ENCODE peak calls at places on chromosomes 13 and 19, in seven cellular contexts. One of them, this sample, is unnamed.

GRCh38 chr19:19402656-19403372 is 2.7 kb upstream of the GATAD2A start:
- DNase-seq in AG08396: no peak
- DNase-seq in amniotic stem cell: no peak
- DNase-seq in NCI-H2081: no peak
- DNase-seq in thoracic aorta: no peak
- DNase-seq in NCI-H1105 treated with DMSO at 0.1 percent for 48 hours: no peak
- DNase-seq in stimulated activated CD4-positive, alpha-beta T cell treated with anti-CD3 and anti-CD28 coated beads, TNF-alpha, amount 100 ng/mL, for 4 hours: no peak
- DNase-seq in this sample: no peak

GRCh38 chr13:80894930-80895329 is 554.0 kb upstream of the SPRY2 start:
- DNase-seq in AG08396: no peak
- DNase-seq in amniotic stem cell: no peak
- DNase-seq in NCI-H2081: no peak
- DNase-seq in thoracic aorta: no peak
- DNase-seq in NCI-H1105 treated with DMSO at 0.1 percent for 48 hours: no peak
- DNase-seq in stimulated activated CD4-positive, alpha-beta T cell treated with anti-CD3 and anti-CD28 coated beads, TNF-alpha, amount 100 ng/mL, for 4 hours: no peak
- DNase-seq in this sample: no peak

GRCh38 chr13:74883834-74884233 is 598.1 kb downstream of the TBC1D4 start:
- DNase-seq in AG08396: no peak
- DNase-seq in amniotic stem cell: no peak
- DNase-seq in NCI-H2081: no peak
- DNase-seq in thoracic aorta: no peak
- DNase-seq in NCI-H1105 treated with DMSO at 0.1 percent for 48 hours: no peak
- DNase-seq in stimulated activated CD4-positive, alpha-beta T cell treated with anti-CD3 and anti-CD28 coated beads, TNF-alpha, amount 100 ng/mL, for 4 hours: no peak
- DNase-seq in this sample: no peak

GRCh38 chr13:42990147-42990990 is 1.7 kb downstream of the EPSTI1 start:
- DNase-seq in AG08396: no peak
- DNase-seq in amniotic stem cell: no peak
- DNase-seq in NCI-H2081: no peak
- DNase-seq in thoracic aorta: no peak
- DNase-seq in NCI-H1105 treated with DMSO at 0.1 percent for 48 hours: peak; percentile 94
- DNase-seq in stimulated activated CD4-positive, alpha-beta T cell treated with anti-CD3 and anti-CD28 coated beads, TNF-alpha, amount 100 ng/mL, for 4 hours: no peak
- DNase-seq in this sample: no peak

GRCh38 chr13:49733181-49733951 is 42.1 kb upstream of the EBPL start:
- DNase-seq in AG08396: no peak
- DNase-seq in amniotic stem cell: no peak
- DNase-seq in NCI-H2081: no peak
- DNase-seq in thoracic aorta: no peak
- DNase-seq in NCI-H1105 treated with DMSO at 0.1 percent for 48 hours: no peak
- DNase-seq in stimulated activated CD4-positive, alpha-beta T cell treated with anti-CD3 and anti-CD28 coated beads, TNF-alpha, amount 100 ng/mL, for 4 hours: no peak
- DNase-seq in this sample: no peak

GRCh38 chr13:76965759-76966421 is 17.6 kb downstream of the ACOD1 start:
- DNase-seq in AG08396: peak; percentile 48
- DNase-seq in amniotic stem cell: peak; percentile 60
- DNase-seq in NCI-H2081: no peak
- DNase-seq in thoracic aorta: no peak
- DNase-seq in NCI-H1105 treated with DMSO at 0.1 percent for 48 hours: peak; percentile 20
- DNase-seq in stimulated activated CD4-positive, alpha-beta T cell treated with anti-CD3 and anti-CD28 coated beads, TNF-alpha, amount 100 ng/mL, for 4 hours: no peak
- DNase-seq in this sample: no peak

GRCh38 chr19:55485439-55486011 is 537 bp downstream of the NAT14 start:
- DNase-seq in AG08396: no peak
- DNase-seq in amniotic stem cell: no peak
- DNase-seq in NCI-H2081: peak; percentile 36
- DNase-seq in thoracic aorta: no peak
- DNase-seq in NCI-H1105 treated with DMSO at 0.1 percent for 48 hours: no peak
- DNase-seq in stimulated activated CD4-positive, alpha-beta T cell treated with anti-CD3 and anti-CD28 coated beads, TNF-alpha, amount 100 ng/mL, for 4 hours: no peak
- DNase-seq in this sample: no peak

GRCh38 chr19:55353803-55354697 is 469 bp downstream of the COX6B2 start:
- DNase-seq in AG08396: peak; percentile 90
- DNase-seq in amniotic stem cell: no peak
- DNase-seq in NCI-H2081: no peak
- DNase-seq in thoracic aorta: no peak
- DNase-seq in NCI-H1105 treated with DMSO at 0.1 percent for 48 hours: peak; percentile 46
- DNase-seq in stimulated activated CD4-positive, alpha-beta T cell treated with anti-CD3 and anti-CD28 coated beads, TNF-alpha, amount 100 ng/mL, for 4 hours: peak; percentile 35
- DNase-seq in this sample: peak; percentile 55

GRCh38 chr19:38831142-38831605 is 420 bp downstream of the ECH1 start:
- DNase-seq in AG08396: peak; percentile 90
- DNase-seq in amniotic stem cell: peak; percentile 83
- DNase-seq in NCI-H2081: peak; percentile 18
- DNase-seq in thoracic aorta: peak; percentile 34
- DNase-seq in NCI-H1105 treated with DMSO at 0.1 percent for 48 hours: no peak
- DNase-seq in stimulated activated CD4-positive, alpha-beta T cell treated with anti-CD3 and anti-CD28 coated beads, TNF-alpha, amount 100 ng/mL, for 4 hours: no peak
- DNase-seq in this sample: no peak

This sample was measured in activated CD4-positive, alpha-beta T cell treated with anti-CD3 and anti-CD28 coated beads, Interleukin-2, amount 50 U/mL, for 4 hours.